ENCODE peak calls at places on chromosome 4, in seven cellular contexts. O is CD4-positive, alpha-beta memory T cell; A is kidney; W is lung; L is stomach; X is GM23248; C is hepatocyte. H is an unnamed sample.

GRCh38 chr4:174320501-174321199 is 36.9 kb downstream of the CEP44 start:
- DNase-seq in O (no peak), A (no peak), W (no peak), L (no peak), X (no peak), C (no peak), H (no peak)

GRCh38 chr4:70818921-70819320 is 20.8 kb downstream of the GRSF1 start:
- DNase-seq in O (no peak), A (no peak), W (no peak), L (no peak), X (no peak), C (no peak), H (no peak)

GRCh38 chr4:3302164-3302785 is 9.5 kb downstream of the RGS12 start:
- DNase-seq in O (peak), A (peak), W (no peak), L (peak), X (no peak), C (no peak), H (no peak)

GRCh38 chr4:156654410-156654809 is 317.2 kb downstream of the PDGFC start:
- DNase-seq in O (no peak), A (no peak), W (no peak), L (no peak), X (no peak), C (no peak), H (no peak)

GRCh38 chr4:53313510-53313909 is 52.4 kb downstream of the SCFD2 start:
- DNase-seq in O (no peak), A (no peak), W (no peak), L (no peak), X (no peak), C (peak), H (no peak)

GRCh38 chr4:57114973-57115372 is 4.8 kb upstream of the IGFBP7 start:
- DNase-seq in O (no peak), A (no peak), W (no peak), L (no peak), X (peak), C (no peak), H (no peak)

GRCh38 chr4:118848242-118848641 is 12.3 kb upstream of the SEC24D start:
- DNase-seq in O (no peak), A (no peak), W (no peak), L (no peak), X (no peak), C (no peak), H (no peak)

GRCh38 chr4:180823116-180823515 is 1420.1 kb upstream of the TENM3 start:
- DNase-seq in O (no peak), A (no peak), W (no peak), L (no peak), X (no peak), C (no peak), H (no peak)

GRCh38 chr4:154314248-154314647 is 177.4 kb downstream of the DCHS2 start:
- DNase-seq in O (no peak), A (no peak), W (no peak), L (no peak), X (peak), C (peak), H (no peak)

GRCh38 chr4:38691251-38692008 is 27.4 kb downstream of the KLF3 start:
- DNase-seq in O (no peak), A (no peak), W (no peak), L (no peak), X (peak), C (no peak), H (no peak)

GRCh38 chr4:175560628-175561027 is 251.4 kb downstream of the GPM6A start:
- DNase-seq in O (no peak), A (no peak), W (no peak), L (no peak), X (peak), C (peak), H (no peak)

GRCh38 chr4:100913685-100914084 is 395.9 kb upstream of the EMCN start:
- DNase-seq in O (no peak), A (no peak), W (no peak), L (no peak), X (no peak), C (no peak), H (no peak)

GRCh38 chr4:138494931-138495330 is 252.8 kb upstream of the SLC7A11 start:
- DNase-seq in O (no peak), A (no peak), W (no peak), L (no peak), X (peak), C (no peak), H (peak)

GRCh38 chr4:185945238-185945637 is 123.7 kb upstream of the TLR3 start:
- DNase-seq in O (no peak), A (no peak), W (no peak), L (no peak), X (no peak), C (no peak), H (no peak)

GRCh38 chr4:98653890-98654867 is 4.2 kb downstream of the TSPAN5 start:
- DNase-seq in O (no peak), A (no peak), W (no peak), L (no peak), X (peak), C (no peak), H (no peak)
- H3K27ac ChIP-seq in O (no peak), A (no peak), W (no peak), L (no peak), X (peak), C (no peak), H (peak)

DNA sequence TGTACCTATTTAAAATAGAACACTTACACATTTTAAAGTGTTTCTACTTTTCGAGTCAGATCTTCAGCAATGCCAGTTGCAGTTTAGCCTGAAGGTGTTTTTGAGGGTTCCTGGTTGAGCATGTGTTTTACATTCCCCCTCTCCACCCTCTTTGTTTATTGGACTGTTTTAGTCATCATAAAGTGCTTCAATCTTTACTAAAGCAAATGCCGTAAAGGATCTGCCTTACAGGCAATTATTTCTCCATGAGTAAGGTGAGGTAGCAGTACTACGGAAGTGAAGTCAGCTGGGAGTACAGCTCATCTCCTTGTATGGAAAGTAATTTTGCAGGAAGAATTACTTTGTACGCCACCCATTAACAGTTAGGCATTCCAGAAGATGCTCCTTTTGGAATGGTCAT is 36.9 kb downstream of the PDLIM5 start:
- DNase-seq in O (no peak), A (no peak), W (no peak), L (no peak), X (peak), C (no peak), H (peak)
- H3K27ac ChIP-seq in O (no peak), A (no peak), W (peak), L (no peak), X (peak), C (peak), H (no peak)

GRCh38 chr4:111991163-111991562 is 154.1 kb upstream of the FAM241A start:
- DNase-seq in O (no peak), A (no peak), W (no peak), L (no peak), X (no peak), C (no peak), H (no peak)

GRCh38 chr4:111992604-111993151 is 152.6 kb upstream of the FAM241A start:
- DNase-seq in O (no peak), A (no peak), W (no peak), L (no peak), X (no peak), C (no peak), H (no peak)

GRCh38 chr4:111989817-111990216 is 155.4 kb upstream of the FAM241A start:
- DNase-seq in O (no peak), A (no peak), W (no peak), L (no peak), X (no peak), C (peak), H (no peak)

GRCh38 chr4:111994392-111994791 is 150.9 kb upstream of the FAM241A start:
- DNase-seq in O (no peak), A (no peak), W (no peak), L (no peak), X (no peak), C (no peak), H (no peak)

DNA sequence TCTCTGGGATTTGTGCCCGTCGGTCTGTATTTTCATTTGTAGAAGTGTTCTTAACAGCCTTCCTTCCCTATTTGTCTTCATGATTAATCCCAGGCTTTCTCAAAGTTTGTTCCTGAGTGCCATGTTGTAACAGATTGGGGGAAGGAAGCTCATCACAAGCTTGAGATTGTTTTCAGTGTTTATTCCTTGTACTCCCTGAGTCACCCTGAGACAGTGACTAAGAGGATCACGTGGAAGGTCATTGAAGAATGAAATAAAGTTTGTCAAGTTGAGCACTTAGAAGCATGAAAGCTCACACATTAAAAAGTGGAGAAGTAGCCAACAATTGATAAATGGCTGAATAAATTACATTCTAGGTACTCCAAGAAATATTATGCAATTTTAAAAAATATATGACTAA is 153.5 kb upstream of the FAM241A start:
- DNase-seq in O (no peak), A (no peak), W (peak), L (no peak), X (peak), C (peak), H (no peak)
- H3K27ac ChIP-seq in O (no peak), A (no peak), W (no peak), L (no peak), X (peak), C (peak), H (no peak)

DNA sequence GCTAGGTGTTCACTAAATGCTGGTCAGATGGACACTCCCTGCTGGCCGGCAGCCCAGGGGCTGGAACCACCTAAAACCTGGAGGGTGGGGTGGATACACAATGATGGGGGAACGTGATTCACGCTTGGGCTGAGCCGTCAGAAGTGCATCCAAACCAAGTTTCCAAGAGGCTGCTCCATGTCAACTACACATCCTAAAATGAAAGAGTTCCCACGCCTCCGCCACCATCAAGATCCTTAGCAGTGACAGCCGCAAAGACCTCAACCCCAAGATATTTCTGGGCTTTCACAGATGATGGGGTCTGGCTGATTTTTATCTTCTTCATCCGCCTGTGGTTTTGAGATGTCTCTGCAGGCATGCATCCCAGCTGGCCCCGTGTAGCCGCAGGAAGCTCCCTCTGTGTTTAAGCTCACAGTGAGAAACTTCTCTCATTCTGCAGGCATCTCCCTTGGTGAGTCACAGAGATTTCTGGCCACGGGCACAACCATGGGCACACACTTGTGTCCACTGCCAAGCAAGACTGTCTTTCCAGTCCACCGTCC is 84.4 kb downstream of the HTRA3 start:
- DNase-seq in O (no peak), A (no peak), W (no peak), L (no peak), X (peak), C (no peak), H (peak)
- H3K27ac ChIP-seq in O (no peak), A (no peak), W (no peak), L (no peak), X (no peak), C (no peak), H (peak)

DNA sequence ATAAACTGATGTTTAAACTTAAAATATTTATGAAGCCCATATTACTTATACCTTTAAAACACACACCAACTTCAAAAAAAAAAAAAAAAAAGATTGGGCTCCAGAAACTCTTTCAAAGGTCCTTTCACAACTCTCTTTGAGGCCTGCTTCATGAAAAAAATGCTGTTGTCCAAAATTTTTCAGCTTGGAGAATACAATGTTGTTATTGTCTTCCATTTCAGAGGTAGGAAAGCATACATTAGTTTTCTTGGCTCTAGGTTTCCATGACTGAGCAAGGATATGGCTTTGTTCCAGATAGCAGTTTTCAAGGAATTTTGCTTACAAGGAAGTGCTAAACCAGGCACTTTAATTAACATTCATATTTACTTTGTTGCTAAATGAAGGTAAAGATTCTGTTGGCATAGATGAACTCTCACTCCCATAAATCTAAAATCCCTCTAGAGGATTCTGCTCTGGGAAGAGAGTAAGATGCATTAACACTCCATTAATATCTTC is 118.6 kb downstream of the COL25A1 start:
- DNase-seq in O (no peak), A (no peak), W (no peak), L (no peak), X (no peak), C (no peak), H (no peak)
- H3K27ac ChIP-seq in O (no peak), A (no peak), W (no peak), L (no peak), X (no peak), C (peak), H (no peak)

GRCh38 chr4:142615324-142615665 is 230.8 kb downstream of the INPP4B start:
- DNase-seq in O (no peak), A (no peak), W (no peak), L (no peak), X (peak), C (peak), H (peak)
- H3K27ac ChIP-seq in O (no peak), A (no peak), W (no peak), L (no peak), X (peak), C (peak), H (peak)

DNA sequence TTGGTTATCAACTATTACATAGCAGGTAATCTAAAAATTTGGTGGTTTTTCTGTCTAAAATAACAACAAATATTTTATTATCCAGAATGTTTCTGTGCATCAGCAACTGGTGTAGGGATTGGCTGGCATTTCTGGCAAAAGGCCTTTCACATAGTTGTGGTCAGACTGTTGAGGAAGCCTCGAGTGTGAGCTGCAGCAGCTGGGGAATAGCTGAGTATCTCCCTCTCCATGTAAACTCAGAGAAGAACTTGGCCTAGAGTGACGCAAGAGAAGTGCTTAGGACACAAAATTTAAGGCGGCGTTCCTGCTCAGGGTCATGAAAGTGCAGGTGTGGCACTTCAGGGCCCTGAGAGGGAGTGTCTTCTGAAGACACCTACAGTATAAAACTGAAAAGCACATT is 558.9 kb downstream of the SPOCK3 start:
- DNase-seq in O (no peak), A (no peak), W (no peak), L (no peak), X (peak), C (peak), H (peak)
- H3K27ac ChIP-seq in O (no peak), A (no peak), W (no peak), L (no peak), X (no peak), C (no peak), H (no peak)

DNA sequence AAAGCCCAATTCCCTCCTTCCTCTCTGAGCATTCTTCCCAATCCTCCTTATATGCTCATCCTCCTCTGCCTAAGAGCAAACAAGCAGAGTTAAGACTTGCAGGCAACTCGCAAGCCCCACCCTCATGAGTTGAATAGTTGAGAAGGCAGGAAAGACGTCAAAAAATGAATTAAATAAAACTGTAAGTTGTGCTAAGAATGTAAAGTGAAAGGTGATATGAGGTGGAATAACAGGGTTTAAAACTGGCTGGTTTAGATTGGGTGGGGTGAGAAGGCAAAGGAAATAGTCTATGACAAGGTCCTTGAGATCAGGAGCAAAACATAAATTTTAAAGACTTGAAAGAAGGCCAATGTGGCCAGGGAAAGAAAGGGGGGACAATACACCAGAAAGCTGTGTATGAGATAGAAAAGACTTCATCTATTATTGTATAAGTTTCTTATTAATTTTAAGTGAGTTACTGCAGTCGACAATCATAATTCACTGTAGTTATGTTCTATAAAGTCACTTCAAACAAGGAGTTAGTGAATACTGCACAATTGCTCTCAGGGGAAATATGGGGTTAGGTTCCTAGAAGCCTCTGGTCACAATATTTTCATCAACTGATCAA is 124.9 kb downstream of the RELL1 start:
- DNase-seq in O (no peak), A (no peak), W (no peak), L (no peak), X (no peak), C (no peak), H (peak)
- H3K27ac ChIP-seq in O (no peak), A (no peak), W (no peak), L (no peak), X (no peak), C (peak), H (peak)

H was measured in PC-9.